ENCODE peak calls at places on chromosomes 3 and 15, in five cellular contexts. T, F, K, M and C are unnamed samples.

GRCh38 chr15:62135532-62136134 is 29.5 kb downstream of the C2CD4B start:
- DNase-seq in T (no peak), M (peak; percentile 59), F (no peak), K (no peak), C (no peak)

GRCh38 chr3:184761120-184761841 is 49.4 kb upstream of the MAGEF1 start:
- DNase-seq in M (peak; percentile 62), T (no peak), K (no peak), F (no peak), C (no peak)

GRCh38 chr3:178036745-178037144 is 499.5 kb upstream of the KCNMB2 start:
- DNase-seq in T (no peak), K (no peak), F (no peak), M (no peak), C (no peak)

GRCh38 chr3:37907371-37907770 is 45.7 kb downstream of the CTDSPL start:
- DNase-seq in T (no peak), K (no peak), M (no peak), F (no peak), C (no peak)

GRCh38 chr15:65881766-65882434 is 12.6 kb downstream of the RAB11A start:
- DNase-seq in K (no peak), M (no peak), T (no peak), F (no peak), C (no peak)

GRCh38 chr3:27345493-27345892 is 23.7 kb downstream of the NEK10 start:
- DNase-seq in M (peak; percentile 56), F (no peak), T (no peak), K (no peak), C (no peak)

GRCh38 chr3:46059432-46059831 is 32.1 kb upstream of the XCR1 start:
- DNase-seq in T (no peak), F (no peak), M (no peak), K (no peak), C (no peak)

GRCh38 chr3:45524605-45525004 is 69.9 kb upstream of the LIMD1 start:
- DNase-seq in M (no peak), T (no peak), F (no peak), K (no peak), C (no peak)

GRCh38 chr3:143676742-143677141 is 171.5 kb downstream of the SLC9A9 start:
- DNase-seq in M (no peak), F (no peak), K (no peak), T (no peak), C (no peak)

GRCh38 chr15:41780727-41781126 is 6.4 kb downstream of the MAPKBP1 start:
- DNase-seq in T (no peak), F (no peak), M (no peak), K (no peak), C (no peak)

GRCh38 chr3:184546252-184546651 is 15.3 kb upstream of the EPHB3 start:
- DNase-seq in T (no peak), F (peak; percentile 48), M (no peak), K (no peak), C (peak; percentile 46)

GRCh38 chr3:190554197-190554596 is 40.3 kb downstream of the IL1RAP start:
- DNase-seq in K (no peak), T (no peak), M (no peak), F (no peak), C (no peak)
- H3K27ac ChIP-seq in K (no peak overlapping the region), T (peak overlapping the region; percentile 23), M (no peak overlapping the region), F (no peak overlapping the region), C (no peak overlapping the region)

DNA sequence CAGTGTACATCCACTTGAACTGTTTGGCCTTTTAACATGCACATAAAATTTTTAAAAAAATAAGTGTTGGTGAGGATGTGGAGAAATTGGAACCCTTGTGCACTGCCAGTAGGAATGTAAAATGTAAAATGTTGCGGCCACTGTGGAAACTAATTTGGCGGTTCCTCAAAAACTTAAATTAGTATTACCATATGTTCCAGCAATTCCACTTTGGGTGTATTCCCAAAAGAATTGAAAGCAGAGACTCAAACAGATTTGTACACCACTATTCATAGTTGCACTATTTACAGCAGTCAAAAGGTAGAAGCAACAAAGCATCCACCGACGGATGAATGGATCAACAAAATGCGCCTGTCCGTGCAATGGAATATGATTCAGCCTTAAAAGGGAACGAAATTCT is 55.2 kb upstream of the SEC61A1 start:
- DNase-seq in K (no peak), M (no peak), F (no peak), T (no peak), C (no peak)
- H3K27ac ChIP-seq in K (no peak overlapping the region), M (no peak overlapping the region), F (no peak overlapping the region), T (no peak overlapping the region), C (no peak overlapping the region)

DNA sequence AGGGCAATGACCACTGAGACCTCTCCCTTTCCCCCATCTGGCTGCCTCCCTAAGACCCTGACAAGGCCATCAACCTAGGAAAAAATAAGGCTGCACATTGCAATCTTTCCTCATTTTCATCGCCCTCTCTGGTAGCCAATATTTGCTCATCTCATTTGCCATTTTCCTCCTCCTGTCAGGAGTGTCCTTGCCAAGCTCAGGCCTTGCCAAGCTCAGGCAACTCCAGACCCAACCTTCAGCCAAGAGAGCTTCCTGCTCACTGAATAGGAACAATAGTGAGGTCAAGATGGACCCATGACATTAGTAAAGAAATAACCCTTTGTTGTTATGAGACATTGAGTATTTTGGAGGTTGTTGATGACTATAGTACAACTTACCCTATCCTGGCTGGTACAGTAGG is 380.3 kb downstream of the RSL24D1 start:
- DNase-seq in M (no peak), F (no peak), T (no peak), K (no peak), C (no peak)
- H3K27ac ChIP-seq in M (no peak overlapping the region), F (no peak overlapping the region), T (no peak overlapping the region), K (no peak overlapping the region), C (no peak overlapping the region)

GRCh38 chr3:57752307-57752706 is 3.8 kb upstream of the SLMAP start:
- DNase-seq in T (peak; percentile 67), M (peak; percentile 91), F (no peak), K (peak; percentile 88), C (no peak)
- H3K27ac ChIP-seq in T (peak overlapping the region; percentile 92), M (peak overlapping the region; percentile 89), F (peak overlapping the region; percentile 53), K (peak overlapping the region; percentile 77), C (no peak overlapping the region)

GRCh38 chr15:38698215-38698614 is 133.6 kb upstream of the RASGRP1 start:
- DNase-seq in T (no peak), F (no peak), M (no peak), K (no peak), C (no peak)

GRCh38 chr15:38696790-38697495 is 132.3 kb upstream of the RASGRP1 start:
- DNase-seq in M (no peak), F (no peak), K (no peak), T (no peak), C (no peak)

GRCh38 chr15:38692789-38693062 is 128.1 kb upstream of the RASGRP1 start:
- DNase-seq in T (no peak), F (no peak), K (no peak), M (no peak), C (no peak)

GRCh38 chr15:38696120-38696727 is 131.6 kb upstream of the RASGRP1 start:
- DNase-seq in T (no peak), M (peak; percentile 65), F (no peak), K (no peak), C (no peak)

DNA sequence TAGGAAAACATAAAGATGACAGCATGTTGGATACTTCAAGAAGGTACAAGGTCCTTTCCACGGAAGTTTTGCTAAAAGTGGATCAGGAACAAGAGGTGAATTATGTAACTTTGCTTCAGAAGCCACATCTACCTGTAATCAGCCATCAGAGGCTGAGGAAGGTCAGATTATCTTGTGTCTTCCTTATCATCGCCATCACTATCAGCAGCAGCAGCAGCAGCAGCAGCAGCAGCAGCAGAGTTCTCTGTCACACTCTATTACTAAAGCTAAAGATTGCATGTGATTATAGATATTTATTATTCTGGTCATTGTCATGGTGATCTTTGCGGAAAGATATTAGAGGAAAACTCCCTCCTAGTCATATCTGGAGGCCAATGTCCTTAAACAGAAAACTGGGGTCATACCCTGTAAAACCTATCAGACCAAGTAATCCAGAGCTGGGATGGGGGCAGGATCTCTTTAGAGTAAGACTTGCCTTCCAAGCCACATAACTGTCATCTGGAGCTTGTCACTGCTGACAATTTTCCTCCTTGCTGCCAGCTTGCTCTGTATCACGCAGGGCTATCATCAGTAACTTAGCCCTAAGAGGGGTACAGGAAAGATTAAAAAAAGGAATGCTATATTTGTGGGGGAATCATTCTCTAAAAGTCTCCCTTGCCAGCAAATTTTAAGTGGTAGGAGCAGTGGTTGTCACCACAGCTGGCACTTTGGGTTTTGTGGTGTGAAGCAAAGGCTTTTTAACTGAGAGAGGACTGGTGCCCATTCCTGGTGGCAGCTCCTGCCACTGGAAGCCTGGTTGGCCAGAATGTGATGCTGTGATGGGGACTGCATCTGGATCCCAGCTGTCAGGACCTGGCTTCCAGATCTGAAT is 130.9 kb upstream of the RASGRP1 start:
- DNase-seq in M (no peak), T (no peak), K (no peak), F (no peak), C (no peak)
- H3K27ac ChIP-seq in M (peak overlapping the region; percentile 51), T (no peak overlapping the region), K (no peak overlapping the region), F (peak overlapping the region; percentile 9), C (no peak overlapping the region)